ENCODE peak calls at places on chromosomes 6 and 20, in six cellular contexts. Z, D, R, I, T and S are unnamed samples.

GRCh38 chr6:137222376-137222775 is 3.2 kb upstream of the IFNGR1 start:
- DNase-seq in R (no peak), D (peak; percentile 45), Z (no peak), T (peak; percentile 43), I (no peak), S (peak; percentile 63)

GRCh38 chr6:161618816-161619454 is 345.1 kb upstream of the AGPAT4 start:
- DNase-seq in D (peak; percentile 17), R (peak; percentile 37), Z (peak; percentile 53), T (peak; percentile 69), I (peak; percentile 61), S (peak; percentile 49)

GRCh38 chr6:150200428-150201105 is 57.7 kb downstream of the PPP1R14C start:
- DNase-seq in R (no peak), D (no peak), Z (no peak), T (no peak), I (no peak), S (no peak)

GRCh38 chr6:26285143-26286134 is 79.6 kb upstream of the BTN3A2 start:
- DNase-seq in D (peak; percentile 99), R (peak; percentile 100), I (peak; percentile 96), T (peak; percentile 100), Z (peak; percentile 65), S (peak; percentile 99)

GRCh38 chr6:129575378-129576118 is 134.4 kb downstream of the ARHGAP18 start:
- DNase-seq in Z (peak; percentile 4), T (peak; percentile 75), I (no peak), D (peak; percentile 7), R (peak; percentile 42), S (peak; percentile 78)

GRCh38 chr6:31652925-31653724 is 664 bp upstream of the BAG6 start:
- DNase-seq in Z (peak; percentile 87), R (no peak), T (no peak), D (peak; percentile 94), I (peak; percentile 69), S (no peak)

GRCh38 chr20:13221673-13222318 is 722 bp downstream of the ISM1 start:
- DNase-seq in Z (peak; percentile 68), I (no peak), T (peak; percentile 62), D (no peak), R (no peak), S (peak; percentile 52)

GRCh38 chr20:48209102-48209501 is 423.8 kb upstream of the SULF2 start:
- DNase-seq in R (no peak), T (no peak), Z (no peak), I (no peak), D (peak; percentile 30), S (no peak)

GRCh38 chr20:12056836-12057235 is 139.1 kb downstream of the BTBD3 start:
- DNase-seq in Z (no peak), T (no peak), R (no peak), I (no peak), D (no peak), S (no peak)

GRCh38 chr6:27514906-27515495 is 42.1 kb upstream of the ZNF184 start:
- DNase-seq in T (no peak), R (no peak), I (no peak), D (no peak), Z (no peak), S (no peak)

GRCh38 chr20:62486431-62486954 is 10.7 kb upstream of the GATA5 start:
- DNase-seq in T (no peak), R (no peak), D (no peak), Z (no peak), I (no peak), S (no peak)

GRCh38 chr20:63076421-63076820 is 69.7 kb upstream of the BHLHE23 start:
- DNase-seq in T (no peak), R (no peak), Z (no peak), I (no peak), D (no peak), S (no peak)

GRCh38 chr20:60102665-60103210 is 144.5 kb downstream of the CDH26 start:
- DNase-seq in R (peak; percentile 15), I (no peak), Z (no peak), T (no peak), D (no peak), S (no peak)

GRCh38 chr6:169376458-169376857 is 122.8 kb upstream of the THBS2 start:
- DNase-seq in D (no peak), I (no peak), R (no peak), Z (no peak), T (no peak), S (no peak)

GRCh38 chr6:127484207-127484858 is 25.1 kb upstream of the KIAA0408 start:
- DNase-seq in D (no peak), I (peak; percentile 56), T (peak; percentile 80), Z (peak; percentile 2), R (no peak), S (peak; percentile 51)

GRCh38 chr6:55578537-55579363 is at the start of gene HMGCLL1:
- DNase-seq in I (no peak), Z (peak; percentile 31), R (no peak), D (peak; percentile 35), T (no peak), S (no peak)

GRCh38 chr6:122778961-122779671 is 400 bp upstream of the FABP7 start:
- DNase-seq in D (no peak), Z (no peak), I (no peak), T (no peak), R (no peak), S (no peak)

GRCh38 chr6:154619183-154619582 is 108.7 kb upstream of the CNKSR3 start:
- DNase-seq in Z (no peak), R (no peak), T (no peak), D (no peak), I (no peak), S (no peak)

GRCh38 chr6:28489366-28490190 is 26.0 kb downstream of the GPX6 start:
- DNase-seq in R (peak; percentile 64), T (peak; percentile 88), Z (peak; percentile 73), I (no peak), D (no peak), S (peak; percentile 69)

GRCh38 chr6:117110146-117110545 is 155.2 kb upstream of the VGLL2 start:
- DNase-seq in R (no peak), Z (no peak), D (no peak), I (no peak), T (no peak), S (no peak)

DNA sequence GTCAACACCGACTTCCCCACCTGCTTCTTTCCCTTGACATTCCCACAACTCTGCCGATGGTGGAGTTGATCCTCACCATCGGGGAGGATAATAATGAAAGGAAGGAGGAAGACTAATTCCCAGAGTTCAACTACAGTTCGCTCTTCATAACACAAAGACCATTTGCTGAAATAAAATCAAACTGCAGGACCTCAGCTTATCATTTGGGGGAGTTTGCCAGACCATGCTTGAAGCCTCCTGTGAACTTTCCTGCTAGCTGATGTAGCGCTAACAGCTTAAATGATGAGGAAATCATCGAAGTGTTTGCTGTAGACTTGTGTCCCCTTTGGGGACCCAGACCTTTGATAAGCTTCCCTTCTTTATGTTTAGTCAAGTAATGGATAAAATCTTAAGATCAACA is 26.2 kb downstream of the PROKR2 start:
- DNase-seq in T (no peak), R (no peak), I (no peak), Z (no peak), D (no peak), S (no peak)
- TF ChIP-seq CTCF in T (no peak), R (no peak), I (no peak), Z (no peak), D (no peak), S (no peak)

GRCh38 chr6:158031445-158032353 is 50.0 kb downstream of the SYNJ2 start:
- DNase-seq in Z (no peak), D (peak; percentile 88), T (peak; percentile 86), I (no peak), R (no peak), S (peak; percentile 56)
- H3K4me3 ChIP-seq in Z (no peak overlapping the region), D (no peak overlapping the region), T (no peak overlapping the region), I (no peak overlapping the region), R (no peak overlapping the region), S (no peak overlapping the region)

DNA sequence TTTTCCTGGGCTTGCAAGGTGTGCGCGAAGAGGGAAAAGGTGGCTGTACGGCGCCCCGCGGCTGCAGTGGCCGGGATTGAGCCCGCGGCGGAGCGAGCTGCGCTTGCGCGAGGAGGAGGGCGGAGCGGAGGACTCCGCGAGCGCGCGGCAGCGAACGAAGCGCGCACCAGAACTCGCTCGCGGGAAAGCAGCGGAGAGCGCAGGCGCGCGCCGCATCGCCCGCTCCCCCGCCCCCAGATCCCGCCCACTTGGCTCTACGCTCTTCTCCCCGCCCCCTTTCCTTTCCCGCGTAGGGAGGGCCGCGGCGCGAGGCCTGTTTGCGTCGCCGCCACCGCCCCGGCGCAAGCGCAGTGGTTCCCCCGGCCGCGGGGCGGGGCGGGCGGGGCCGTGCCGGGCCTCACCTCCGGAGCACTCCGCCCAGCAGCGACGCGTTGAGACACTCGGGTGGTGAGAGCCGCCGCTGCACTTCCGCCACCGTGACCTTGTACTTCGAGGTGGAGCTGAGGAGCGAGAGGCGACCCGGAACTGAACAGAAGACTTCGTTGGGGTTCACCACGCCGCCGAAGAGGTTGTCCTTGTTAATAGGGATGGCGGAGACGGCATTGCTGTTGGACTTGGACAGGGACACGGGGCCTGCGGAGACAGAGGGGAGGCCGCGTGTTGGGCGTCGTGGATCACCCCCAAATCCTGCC is 10.6 kb downstream of the TFAP2A start:
- DNase-seq in R (peak; percentile 90), I (peak; percentile 50), D (peak; percentile 83), T (peak; percentile 87), Z (peak; percentile 79), S (peak; percentile 95)
- TF ChIP-seq CTCF in R (peak; percentile 30), I (peak; percentile 50), D (no peak), T (no peak), Z (peak; percentile 47), S (peak; percentile 36)

DNA sequence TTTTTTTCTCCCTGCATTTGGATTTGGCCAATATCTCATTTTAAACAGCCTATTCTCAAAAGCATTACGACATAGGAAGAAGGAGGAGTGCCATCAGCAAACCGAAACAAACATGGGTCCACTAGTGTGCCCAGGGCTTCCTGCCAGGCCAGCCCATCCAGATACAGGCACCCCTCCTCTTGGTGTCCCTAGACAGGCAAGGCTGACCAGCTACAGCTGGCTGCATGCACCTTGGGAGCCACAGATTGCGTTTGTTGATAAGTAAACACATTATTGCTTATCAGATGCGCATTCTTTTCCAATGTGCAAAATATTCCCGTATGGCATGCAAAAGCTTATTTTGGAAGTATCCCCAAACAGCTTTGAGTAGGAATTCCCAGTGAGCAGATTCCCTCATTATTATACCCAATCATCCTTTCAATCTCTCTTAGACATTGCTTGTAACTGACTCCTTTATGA is 184.4 kb upstream of the MARCKS start:
- DNase-seq in T (peak; percentile 58), Z (no peak), D (peak; percentile 31), I (no peak), R (no peak), S (peak; percentile 75)
- H3K4me3 ChIP-seq in T (peak overlapping the region; percentile 38), Z (no peak overlapping the region), D (peak overlapping the region; percentile 33), I (no peak overlapping the region), R (no peak overlapping the region), S (peak overlapping the region; percentile 34)

DNA sequence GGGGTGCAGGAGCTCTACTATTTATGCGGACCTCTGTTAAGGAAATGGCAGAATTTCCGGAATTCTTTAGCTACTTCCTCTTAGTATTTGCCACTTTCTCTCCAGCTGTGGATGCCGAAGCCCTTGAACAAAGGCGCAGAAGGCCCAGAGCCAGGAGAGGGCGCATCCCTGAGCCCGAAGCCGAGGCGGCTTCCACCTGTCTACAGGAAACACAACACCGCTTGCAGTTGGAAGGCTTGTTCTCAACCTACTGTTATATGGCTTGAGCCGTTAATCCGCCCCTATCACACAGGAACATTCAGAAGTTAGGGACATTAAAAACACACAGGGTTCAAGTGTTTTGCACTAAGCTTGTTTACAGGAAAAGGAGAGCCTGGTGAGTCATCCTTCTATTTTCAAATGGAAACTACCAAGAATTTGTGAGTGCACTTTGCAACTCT is 417.1 kb downstream of the BCKDHB start:
- DNase-seq in I (no peak), R (no peak), T (peak; percentile 40), Z (no peak), D (peak; percentile 7), S (peak; percentile 57)
- TF ChIP-seq CTCF in I (peak; percentile 39), R (no peak), T (peak; percentile 21), Z (no peak), D (no peak), S (peak; percentile 40)

GRCh38 chr6:105181981-105182515 is 2.2 kb upstream of the POPDC3 start:
- DNase-seq in I (no peak), D (no peak), R (no peak), Z (no peak), T (no peak), S (no peak)
- H3K4me3 ChIP-seq in I (no peak overlapping the region), D (no peak overlapping the region), R (no peak overlapping the region), Z (no peak overlapping the region), T (no peak overlapping the region), S (no peak overlapping the region)